ENCODE peak calls at places on chromosomes 7 and 10, in nine cellular contexts. One of them, this sample, is unnamed.

GRCh38 chr10:116646502-116646901 is 25.7 kb downstream of the PNLIPRP2 start:
- DNase-seq in activated T-cell treated with anti-CD3 and anti-CD28 coated beads for 1 hour: no peak
- DNase-seq in dermis microvascular lymphatic vessel endothelial cell: no peak
- DNase-seq in A549: no peak
- DNase-seq in progenitor cell of endocrine pancreas: no peak
- DNase-seq in skeletal muscle cell: no peak
- DNase-seq in CD4-positive, alpha-beta T cell: no peak
- DNase-seq in fibroblast of the conjunctiva: no peak
- DNase-seq in brain microvascular endothelial cell: no peak
- DNase-seq in this sample: no peak

GRCh38 chr7:113790025-113790424 is 128.8 kb downstream of the PPP1R3A start:
- DNase-seq in activated T-cell treated with anti-CD3 and anti-CD28 coated beads for 1 hour: no peak
- DNase-seq in dermis microvascular lymphatic vessel endothelial cell: peak
- DNase-seq in progenitor cell of endocrine pancreas: no peak
- DNase-seq in fibroblast of the conjunctiva: no peak
- DNase-seq in CD4-positive, alpha-beta T cell: no peak
- DNase-seq in skeletal muscle cell: no peak
- DNase-seq in A549: no peak
- DNase-seq in brain microvascular endothelial cell: no peak
- DNase-seq in this sample: no peak

GRCh38 chr10:15859865-15860691 is at the start of gene MINDY3:
- DNase-seq in A549: peak
- DNase-seq in skeletal muscle cell: peak
- DNase-seq in brain microvascular endothelial cell: peak
- DNase-seq in progenitor cell of endocrine pancreas: peak
- DNase-seq in fibroblast of the conjunctiva: peak
- DNase-seq in CD4-positive, alpha-beta T cell: peak
- DNase-seq in dermis microvascular lymphatic vessel endothelial cell: peak
- DNase-seq in activated T-cell treated with anti-CD3 and anti-CD28 coated beads for 1 hour: peak
- DNase-seq in this sample: peak

GRCh38 chr7:123750389-123751230 is 1.8 kb upstream of the WASL start:
- DNase-seq in fibroblast of the conjunctiva: no peak
- DNase-seq in activated T-cell treated with anti-CD3 and anti-CD28 coated beads for 1 hour: no peak
- DNase-seq in progenitor cell of endocrine pancreas: no peak
- DNase-seq in CD4-positive, alpha-beta T cell: no peak
- DNase-seq in dermis microvascular lymphatic vessel endothelial cell: no peak
- DNase-seq in brain microvascular endothelial cell: no peak
- DNase-seq in skeletal muscle cell: no peak
- DNase-seq in A549: no peak
- DNase-seq in this sample: no peak

GRCh38 chr7:150432915-150433892 is 17.2 kb upstream of the GIMAP8 start:
- DNase-seq in skeletal muscle cell: no peak
- DNase-seq in CD4-positive, alpha-beta T cell: no peak
- DNase-seq in dermis microvascular lymphatic vessel endothelial cell: no peak
- DNase-seq in A549: no peak
- DNase-seq in activated T-cell treated with anti-CD3 and anti-CD28 coated beads for 1 hour: no peak
- DNase-seq in progenitor cell of endocrine pancreas: no peak
- DNase-seq in brain microvascular endothelial cell: no peak
- DNase-seq in fibroblast of the conjunctiva: no peak
- DNase-seq in this sample: no peak

GRCh38 chr7:75889826-75890225 is 11.0 kb downstream of the RHBDD2 start:
- DNase-seq in skeletal muscle cell: no peak
- DNase-seq in progenitor cell of endocrine pancreas: no peak
- DNase-seq in brain microvascular endothelial cell: peak
- DNase-seq in activated T-cell treated with anti-CD3 and anti-CD28 coated beads for 1 hour: no peak
- DNase-seq in A549: no peak
- DNase-seq in dermis microvascular lymphatic vessel endothelial cell: no peak
- DNase-seq in CD4-positive, alpha-beta T cell: no peak
- DNase-seq in fibroblast of the conjunctiva: no peak
- DNase-seq in this sample: no peak

GRCh38 chr10:34407227-34407626 is 407.9 kb downstream of the PARD3 start:
- DNase-seq in activated T-cell treated with anti-CD3 and anti-CD28 coated beads for 1 hour: no peak
- DNase-seq in CD4-positive, alpha-beta T cell: no peak
- DNase-seq in A549: no peak
- DNase-seq in progenitor cell of endocrine pancreas: no peak
- DNase-seq in fibroblast of the conjunctiva: peak
- DNase-seq in brain microvascular endothelial cell: peak
- DNase-seq in dermis microvascular lymphatic vessel endothelial cell: peak
- DNase-seq in skeletal muscle cell: peak
- DNase-seq in this sample: no peak

GRCh38 chr7:1970895-1971294 is 261.9 kb downstream of the MAD1L1 start:
- DNase-seq in activated T-cell treated with anti-CD3 and anti-CD28 coated beads for 1 hour: no peak
- DNase-seq in skeletal muscle cell: no peak
- DNase-seq in CD4-positive, alpha-beta T cell: no peak
- DNase-seq in brain microvascular endothelial cell: no peak
- DNase-seq in A549: no peak
- DNase-seq in dermis microvascular lymphatic vessel endothelial cell: no peak
- DNase-seq in progenitor cell of endocrine pancreas: no peak
- DNase-seq in fibroblast of the conjunctiva: no peak
- DNase-seq in this sample: no peak

GRCh38 chr7:67618569-67619543 is 622.2 kb downstream of the TYW1 start:
- DNase-seq in skeletal muscle cell: no peak
- DNase-seq in activated T-cell treated with anti-CD3 and anti-CD28 coated beads for 1 hour: no peak
- DNase-seq in progenitor cell of endocrine pancreas: no peak
- DNase-seq in fibroblast of the conjunctiva: no peak
- DNase-seq in CD4-positive, alpha-beta T cell: no peak
- DNase-seq in A549: no peak
- DNase-seq in brain microvascular endothelial cell: no peak
- DNase-seq in dermis microvascular lymphatic vessel endothelial cell: no peak
- DNase-seq in this sample: no peak

GRCh38 chr10:4169448-4169847 is 384.4 kb upstream of the KLF6 start:
- DNase-seq in brain microvascular endothelial cell: no peak
- DNase-seq in skeletal muscle cell: no peak
- DNase-seq in CD4-positive, alpha-beta T cell: no peak
- DNase-seq in fibroblast of the conjunctiva: no peak
- DNase-seq in activated T-cell treated with anti-CD3 and anti-CD28 coated beads for 1 hour: no peak
- DNase-seq in dermis microvascular lymphatic vessel endothelial cell: no peak
- DNase-seq in progenitor cell of endocrine pancreas: no peak
- DNase-seq in A549: no peak
- DNase-seq in this sample: no peak

GRCh38 chr10:63120554-63120953 is 12.6 kb upstream of the NRBF2 start:
- DNase-seq in CD4-positive, alpha-beta T cell: no peak
- DNase-seq in skeletal muscle cell: peak
- DNase-seq in activated T-cell treated with anti-CD3 and anti-CD28 coated beads for 1 hour: no peak
- DNase-seq in dermis microvascular lymphatic vessel endothelial cell: no peak
- DNase-seq in brain microvascular endothelial cell: peak
- DNase-seq in fibroblast of the conjunctiva: peak
- DNase-seq in A549: no peak
- DNase-seq in progenitor cell of endocrine pancreas: no peak
- DNase-seq in this sample: no peak

GRCh38 chr7:437293-438280 is 82.1 kb downstream of the PDGFA start:
- DNase-seq in skeletal muscle cell: no peak
- DNase-seq in dermis microvascular lymphatic vessel endothelial cell: no peak
- DNase-seq in A549: no peak
- DNase-seq in CD4-positive, alpha-beta T cell: no peak
- DNase-seq in brain microvascular endothelial cell: no peak
- DNase-seq in activated T-cell treated with anti-CD3 and anti-CD28 coated beads for 1 hour: no peak
- DNase-seq in progenitor cell of endocrine pancreas: no peak
- DNase-seq in fibroblast of the conjunctiva: no peak
- DNase-seq in this sample: no peak

GRCh38 chr7:90693939-90694338 is 97.8 kb downstream of the CDK14 start:
- DNase-seq in skeletal muscle cell: no peak
- DNase-seq in A549: no peak
- DNase-seq in dermis microvascular lymphatic vessel endothelial cell: no peak
- DNase-seq in progenitor cell of endocrine pancreas: no peak
- DNase-seq in brain microvascular endothelial cell: no peak
- DNase-seq in fibroblast of the conjunctiva: no peak
- DNase-seq in activated T-cell treated with anti-CD3 and anti-CD28 coated beads for 1 hour: no peak
- DNase-seq in CD4-positive, alpha-beta T cell: no peak
- DNase-seq in this sample: no peak

GRCh38 chr10:67863094-67863493 is 21.4 kb upstream of the SIRT1 start:
- DNase-seq in skeletal muscle cell: no peak
- DNase-seq in progenitor cell of endocrine pancreas: no peak
- DNase-seq in fibroblast of the conjunctiva: no peak
- DNase-seq in A549: no peak
- DNase-seq in brain microvascular endothelial cell: no peak
- DNase-seq in CD4-positive, alpha-beta T cell: no peak
- DNase-seq in dermis microvascular lymphatic vessel endothelial cell: no peak
- DNase-seq in activated T-cell treated with anti-CD3 and anti-CD28 coated beads for 1 hour: no peak
- DNase-seq in this sample: no peak

This sample was measured in T follicular helper cell.